ENCODE peak calls at places on chromosomes 5 and 9, in four cellular contexts. C is H54, J is heart left ventricle, P is CD14-positive monocyte. H is an unnamed sample.
A peak's percentile ranks its signal among the peaks of the same experiment; 100 is the strongest.

GRCh38 chr5:91288117-91288516 is 95.0 kb downstream of the ARRDC3 start:
- DNase-seq in C (no peak), J (no peak), P (no peak), H (peak; percentile 54)

GRCh38 chr9:92664394-92665152 is 5.4 kb downstream of the IPPK start:
- DNase-seq in C (no peak), J (no peak), P (no peak), H (peak; percentile 27)

GRCh38 chr5:180212363-180213255 is 3.6 kb upstream of the RASGEF1C start:
- DNase-seq in C (no peak), J (no peak), P (no peak), H (no peak)

GRCh38 chr9:80076105-80076504 is 504.3 kb downstream of the TLE4 start:
- DNase-seq in C (no peak), J (no peak), P (no peak), H (peak; percentile 51)

GRCh38 chr5:151617383-151617840 is 26.3 kb upstream of the FAT2 start:
- DNase-seq in C (no peak), J (no peak), P (no peak), H (no peak)

GRCh38 chr5:19837536-19838179 is 150.3 kb downstream of the CDH18 start:
- DNase-seq in C (peak; percentile 16), J (no peak), P (no peak), H (no peak)

GRCh38 chr9:26012797-26013594 is 334.8 kb upstream of the TUSC1 start:
- DNase-seq in C (peak; percentile 10), J (no peak), P (no peak), H (peak; percentile 51)

GRCh38 chr5:127074466-127074865 is 1.2 kb upstream of the C5orf63 start:
- DNase-seq in C (no peak), J (no peak), P (no peak), H (no peak)

GRCh38 chr9:77827104-77827784 is 179.1 kb upstream of the GNA14 start:
- DNase-seq in C (no peak), J (no peak), P (no peak), H (no peak)

GRCh38 chr9:98430535-98430934 is 175.1 kb upstream of the TBC1D2 start:
- DNase-seq in C (no peak), J (no peak), P (no peak), H (no peak)

GRCh38 chr9:124291801-124292396 is 34.1 kb downstream of the NEK6 start:
- DNase-seq in C (no peak), J (peak; percentile 63), P (peak; percentile 60), H (no peak)

GRCh38 chr9:137311171-137311970 is 9.3 kb upstream of the NRARP start:
- DNase-seq in C (no peak), J (peak; percentile 66), P (no peak), H (peak; percentile 47)

GRCh38 chr9:22136446-22137140 is 127.5 kb upstream of the CDKN2B start:
- DNase-seq in C (no peak), J (no peak), P (no peak), H (peak; percentile 93)

GRCh38 chr5:172659909-172660628 is 19.0 kb downstream of the NEURL1B start:
- DNase-seq in C (no peak), J (peak; percentile 94), P (peak; percentile 77), H (peak; percentile 87)

GRCh38 chr5:179421156-179421895 is 76.1 kb upstream of the ADAMTS2 start:
- DNase-seq in C (no peak), J (peak; percentile 21), P (no peak), H (no peak)

GRCh38 chr5:141513021-141513626 is 24.2 kb downstream of the PCDHGC5 start:
- DNase-seq in C (no peak), J (peak; percentile 66), P (no peak), H (peak; percentile 51)

GRCh38 chr5:5331838-5332237 is 90.6 kb upstream of the ICE1 start:
- DNase-seq in C (no peak), J (no peak), P (no peak), H (no peak)

GRCh38 chr9:21761309-21761901 is 41.0 kb upstream of the MTAP start:
- DNase-seq in C (no peak), J (no peak), P (no peak), H (no peak)

GRCh38 chr5:142364251-142365145 is 39.7 kb upstream of the SPRY4 start:
- DNase-seq in C (no peak), J (peak; percentile 73), P (no peak), H (no peak)

GRCh38 chr5:132008163-132008473 is 3.3 kb downstream of the ACSL6 start:
- DNase-seq in C (no peak), J (no peak), P (no peak), H (no peak)

GRCh38 chr9:120998111-120998510 is 52.0 kb downstream of the C5 start:
- DNase-seq in C (no peak), J (no peak), P (no peak), H (no peak)

GRCh38 chr9:91824151-91824550 is 125.9 kb downstream of the ROR2 start:
- DNase-seq in C (no peak), J (no peak), P (no peak), H (no peak)

GRCh38 chr9:99162759-99163364 is 57.9 kb downstream of the TGFBR1 start:
- DNase-seq in C (no peak), J (no peak), P (no peak), H (no peak)

H was measured in brain microvascular endothelial cell.